ENCODE peak calls at places on chromosomes 3 and 15, in seven cellular contexts. Q is activated naive CD4-positive, alpha-beta T cell; R is K562; A is coronary artery; L is thyroid gland; X is T-cell; Z is brain microvascular endothelial cell. S is an unnamed sample.

GRCh38 chr3:72042397-72043211 is 257.7 kb upstream of the PROK2 start:
- DNase-seq in X (no peak), Q (no peak), A (no peak), Z (peak; percentile 11), L (peak; percentile 28), R (no peak), S (peak; percentile 84)

GRCh38 chr15:95304874-95305271 is 1025.6 kb upstream of the NR2F2 start:
- DNase-seq in L (no peak), A (no peak), Z (no peak), Q (no peak), X (no peak), R (no peak), S (no peak)

GRCh38 chr15:38254065-38254883 is 1.6 kb downstream of the SPRED1 start:
- DNase-seq in L (peak; percentile 55), A (no peak), X (peak; percentile 13), Z (peak; percentile 57), Q (no peak), R (peak; percentile 91), S (peak; percentile 67)

GRCh38 chr3:188400494-188401243 is 246.7 kb downstream of the LPP start:
- DNase-seq in R (no peak), Z (no peak), A (no peak), X (no peak), L (no peak), Q (no peak), S (no peak)

GRCh38 chr15:47523669-47524068 is 193.6 kb upstream of the SEMA6D start:
- DNase-seq in A (no peak), X (no peak), Q (no peak), L (no peak), Z (peak; percentile 82), R (no peak), S (peak; percentile 83)

GRCh38 chr3:123799544-123800351 is 84.4 kb downstream of the MYLK start:
- DNase-seq in R (no peak), A (no peak), X (no peak), L (peak; percentile 2), Q (no peak), Z (peak; percentile 40), S (no peak)

GRCh38 chr15:67067161-67067853 is 1.9 kb downstream of the SMAD3 start:
- DNase-seq in Z (no peak), A (no peak), R (peak; percentile 57), Q (no peak), X (peak; percentile 9), L (no peak), S (no peak)

GRCh38 chr3:184117649-184118048 is 17.5 kb upstream of the EIF2B5 start:
- DNase-seq in L (no peak), R (peak; percentile 20), A (no peak), Z (no peak), X (no peak), Q (no peak), S (peak; percentile 7)

GRCh38 chr3:161557751-161558150 is 61.1 kb downstream of the OTOL1 start:
- DNase-seq in A (no peak), R (no peak), Z (no peak), X (no peak), Q (no peak), L (no peak), S (no peak)

GRCh38 chr3:75188937-75189336 is 475.2 kb upstream of the FRG2C start:
- DNase-seq in R (no peak), X (no peak), Z (no peak), Q (no peak), L (no peak), A (no peak), S (no peak)

GRCh38 chr15:87538327-87538834 is 718.2 kb downstream of the NTRK3 start:
- DNase-seq in Z (no peak), R (no peak), X (no peak), Q (no peak), A (no peak), L (no peak), S (no peak)

GRCh38 chr3:132641837-132642538 is 17.6 kb downstream of the ACAD11 start:
- DNase-seq in L (no peak), Z (no peak), Q (no peak), X (no peak), R (peak; percentile 28), A (no peak), S (peak; percentile 75)

GRCh38 chr3:171351676-171352075 is 108.5 kb downstream of the TNIK start:
- DNase-seq in A (no peak), L (peak; percentile 54), R (peak; percentile 28), X (no peak), Z (peak; percentile 96), Q (no peak), S (no peak)

GRCh38 chr15:89785064-89785770 is 9.1 kb downstream of the MESP2 start:
- DNase-seq in A (no peak), Z (no peak), Q (no peak), L (peak; percentile 28), X (no peak), R (no peak), S (no peak)

GRCh38 chr15:28133281-28133680 is 34.2 kb upstream of the OCA2 start:
- DNase-seq in X (no peak), Q (no peak), A (no peak), Z (no peak), L (no peak), R (no peak), S (no peak)

GRCh38 chr15:80436511-80437307 is 32.5 kb downstream of the ARNT2 start:
- DNase-seq in A (no peak), R (no peak), Z (no peak), X (no peak), L (no peak), Q (no peak), S (no peak)

GRCh38 chr15:65873271-65873670 is 4.0 kb downstream of the RAB11A start:
- DNase-seq in Q (no peak), A (no peak), X (no peak), R (no peak), Z (no peak), L (no peak), S (no peak)

GRCh38 chr3:193317901-193318300 is 60.7 kb downstream of the ATP13A5 start:
- DNase-seq in X (no peak), A (no peak), R (no peak), Z (no peak), L (no peak), Q (no peak), S (no peak)

GRCh38 chr3:119796368-119796767 is 14.5 kb downstream of the NR1I2 start:
- DNase-seq in X (no peak), Z (no peak), Q (no peak), R (no peak), L (no peak), A (no peak), S (no peak)

GRCh38 chr15:52086001-52086786 is 26.4 kb downstream of the BCL2L10 start:
- DNase-seq in L (no peak), Z (no peak), A (no peak), Q (no peak), R (no peak), X (no peak), S (no peak)

GRCh38 chr3:168722091-168722490 is 626.4 kb upstream of the GOLIM4 start:
- DNase-seq in L (no peak), Q (no peak), Z (peak; percentile 3), R (no peak), A (no peak), X (no peak), S (no peak)

GRCh38 chr3:25902586-25902985 is 112.7 kb downstream of the OXSM start:
- DNase-seq in A (no peak), Q (no peak), Z (no peak), L (no peak), X (no peak), R (no peak), S (no peak)

GRCh38 chr3:196135693-196136639 is 54.1 kb upstream of the TFRC start:
- DNase-seq in X (no peak), R (no peak), Z (no peak), A (no peak), L (no peak), Q (no peak), S (no peak)

GRCh38 chr15:100869151-100869999 is 10.3 kb upstream of the ALDH1A3 start:
- DNase-seq in Z (no peak), A (no peak), Q (no peak), X (no peak), R (peak; percentile 28), L (no peak), S (no peak)

GRCh38 chr3:72625616-72626337 is 222.5 kb downstream of the SHQ1 start:
- DNase-seq in R (no peak), X (no peak), A (no peak), L (no peak), Z (no peak), Q (no peak), S (peak; percentile 79)

GRCh38 chr15:29883126-29883525 is 60.9 kb upstream of the TJP1 start:
- DNase-seq in Q (no peak), L (no peak), X (no peak), Z (peak; percentile 25), A (no peak), R (no peak), S (no peak)

GRCh38 chr15:100861511-100861991 is 18.1 kb upstream of the ALDH1A3 start:
- DNase-seq in L (no peak), Q (no peak), X (no peak), A (no peak), Z (no peak), R (no peak), S (peak; percentile 52)

GRCh38 chr3:128480717-128481437 is 12.1 kb downstream of the GATA2 start:
- DNase-seq in X (no peak), L (no peak), A (no peak), Z (no peak), R (no peak), Q (no peak), S (no peak)

GRCh38 chr3:10647376-10647775 is 142.0 kb upstream of the ATP2B2 start:
- DNase-seq in X (no peak), R (no peak), A (no peak), L (no peak), Z (no peak), Q (no peak), S (no peak)

GRCh38 chr3:124576565-124577493 is 153.4 kb upstream of the UMPS start:
- DNase-seq in Z (no peak), L (no peak), R (peak; percentile 70), Q (no peak), A (no peak), X (no peak), S (no peak)

GRCh38 chr3:18772699-18773305 is 347.7 kb upstream of the SATB1 start:
- DNase-seq in Z (no peak), R (no peak), Q (no peak), L (no peak), A (no peak), X (no peak), S (no peak)

GRCh38 chr3:52109556-52110380 is 44.5 kb downstream of the POC1A start:
- DNase-seq in Z (no peak), R (no peak), L (no peak), Q (no peak), X (no peak), A (no peak), S (peak; percentile 77)

GRCh38 chr3:78670087-78670486 is 1097.7 kb downstream of the ROBO1 start:
- DNase-seq in X (no peak), L (no peak), A (no peak), R (no peak), Z (no peak), Q (no peak), S (no peak)

GRCh38 chr15:91049378-91050127 is 27.2 kb upstream of the VPS33B start:
- DNase-seq in A (no peak), Q (no peak), L (peak; percentile 56), Z (peak; percentile 77), X (peak; percentile 30), R (peak; percentile 79), S (peak; percentile 76)

GRCh38 chr3:9703736-9704342 is at the start of gene CPNE9:
- DNase-seq in Q (no peak), A (no peak), X (no peak), L (no peak), Z (no peak), R (no peak), S (peak; percentile 20)

GRCh38 chr15:78358114-78358513 is 18.0 kb downstream of the CRABP1 start:
- DNase-seq in Z (peak; percentile 16), Q (no peak), A (no peak), L (no peak), R (no peak), X (no peak), S (peak; percentile 58)

GRCh38 chr15:71392821-71393220 is 277.6 kb downstream of the THSD4 start:
- DNase-seq in X (no peak), A (no peak), Q (no peak), L (no peak), R (no peak), Z (no peak), S (no peak)

GRCh38 chr3:14634763-14635400 is 16.7 kb upstream of the CCDC174 start:
- DNase-seq in L (no peak), A (no peak), Z (no peak), Q (no peak), R (no peak), X (no peak), S (no peak)